ENCODE peak calls at places on chromosomes 6 and 20, in five cellular contexts. Z, E, S, Y and K are unnamed samples.

GRCh38 chr6:32047855-32048766 is 9.9 kb downstream of the CYP21A2 start:
- DNase-seq in E (peak), S (peak), Z (peak), Y (peak), K (no peak)

GRCh38 chr20:63966172-63966943 is 3.4 kb downstream of the ZNF512B start:
- DNase-seq in Y (no peak), S (no peak), Z (no peak), E (no peak), K (no peak)

GRCh38 chr6:80610821-80611220 is 504.4 kb downstream of the BCKDHB start:
- DNase-seq in Z (no peak), Y (no peak), E (peak), S (no peak), K (no peak)

GRCh38 chr6:26607434-26608230 is 10.9 kb downstream of the ABT1 start:
- DNase-seq in S (peak), Y (peak), E (peak), Z (no peak), K (peak)

GRCh38 chr6:140134224-140134623 is 759.8 kb upstream of the CITED2 start:
- DNase-seq in S (no peak), Y (no peak), Z (no peak), E (peak), K (no peak)

GRCh38 chr20:26276811-26277210 is 580.2 kb upstream of the ZNF337 start:
- DNase-seq in Z (no peak), Y (no peak), E (peak), S (no peak), K (no peak)

GRCh38 chr6:102680413-102680812 is 1286.9 kb downstream of the GRIK2 start:
- DNase-seq in S (no peak), Z (no peak), Y (no peak), E (no peak), K (no peak)

GRCh38 chr6:111784423-111784822 is 88.8 kb downstream of the FYN start:
- DNase-seq in S (no peak), E (peak), Y (no peak), Z (no peak), K (no peak)

GRCh38 chr6:42396720-42397119 is 55.0 kb downstream of the TRERF1 start:
- DNase-seq in S (no peak), Z (no peak), E (no peak), Y (no peak), K (no peak)

GRCh38 chr6:93663111-93663510 is 243.8 kb upstream of the EPHA7 start:
- DNase-seq in Y (no peak), Z (no peak), S (no peak), E (no peak), K (no peak)

GRCh38 chr6:10278786-10279185 is 136.1 kb downstream of the TFAP2A start:
- DNase-seq in Y (no peak), E (no peak), S (no peak), Z (no peak), K (no peak)

GRCh38 chr6:144064831-144065668 is 30.3 kb downstream of the SF3B5 start:
- DNase-seq in Y (no peak), E (no peak), Z (no peak), S (no peak), K (no peak)

GRCh38 chr20:14093652-14094051 is 98.3 kb downstream of the MACROD2 start:
- DNase-seq in E (no peak), Y (no peak), S (no peak), Z (no peak), K (no peak)

GRCh38 chr20:815226-815625 is 18.3 kb upstream of the FAM110A start:
- DNase-seq in E (no peak), Y (no peak), Z (no peak), S (no peak), K (no peak)

GRCh38 chr20:8709627-8710026 is 359.3 kb upstream of the PLCB4 start:
- DNase-seq in Z (no peak), E (peak), Y (no peak), S (no peak), K (no peak)

GRCh38 chr6:148212366-148212765 is 130.3 kb upstream of the SASH1 start:
- DNase-seq in Z (no peak), Y (no peak), S (no peak), E (no peak), K (no peak)

GRCh38 chr6:145087034-145087433 is 648.3 kb downstream of the EPM2A start:
- DNase-seq in Y (no peak), E (no peak), Z (no peak), S (no peak), K (no peak)

GRCh38 chr6:84581494-84582259 is 182.7 kb downstream of the TBX18 start:
- DNase-seq in E (peak), Y (no peak), Z (no peak), S (no peak), K (no peak)

GRCh38 chr6:151263967-151264366 is 24.2 kb downstream of the AKAP12 start:
- DNase-seq in E (no peak), Y (no peak), S (no peak), Z (no peak), K (no peak)